ENCODE peak calls at places on chromosome 3, in four cellular contexts. G is activated CD8-positive, alpha-beta memory T cell treated with anti-CD3 and anti-CD28 coated beads, Interleukin-2, amount 50 U/mL, for 48 hours; B is HepG2; S is GM19239. J is an unnamed sample.

GRCh38 chr3:178982138-178982537 is 89.5 kb downstream of the ZMAT3 start:
- DNase-seq in G (no peak), B (no peak), S (no peak), J (no peak)

GRCh38 chr3:188390775-188391443 is 237.0 kb downstream of the LPP start:
- DNase-seq in G (no peak), B (peak; percentile 10), S (no peak), J (no peak)

GRCh38 chr3:65597952-65598413 is 440.7 kb downstream of the MAGI1 start:
- DNase-seq in G (no peak), B (no peak), S (no peak), J (no peak)

GRCh38 chr3:69282191-69282590 is 103.7 kb downstream of the FRMD4B start:
- DNase-seq in G (peak; percentile 69), B (no peak), S (no peak), J (no peak)

GRCh38 chr3:125032100-125032643 is 23.6 kb downstream of the HEG1 start:
- DNase-seq in G (no peak), B (peak; percentile 70), S (peak; percentile 19), J (no peak)

GRCh38 chr3:106552401-106553043 is 683.7 kb upstream of the CBLB start:
- DNase-seq in G (no peak), B (no peak), S (no peak), J (no peak)

GRCh38 chr3:183745300-183746098 is 47.9 kb downstream of the YEATS2 start:
- DNase-seq in G (no peak), B (peak; percentile 55), S (no peak), J (no peak)

GRCh38 chr3:178778579-178778978 is 242.3 kb downstream of the KCNMB2 start:
- DNase-seq in G (no peak), B (no peak), S (no peak), J (no peak)

GRCh38 chr3:144482876-144483275 is 511.3 kb downstream of the DIPK2A start:
- DNase-seq in G (no peak), B (no peak), S (no peak), J (no peak)

GRCh38 chr3:46901591-46902187 is 24.2 kb downstream of the PTH1R start:
- DNase-seq in G (no peak), B (no peak), S (no peak), J (no peak)

GRCh38 chr3:77038928-77039605 is 832 bp upstream of the ROBO2 start:
- DNase-seq in G (no peak), B (no peak), S (no peak), J (no peak)

GRCh38 chr3:66499881-66500574 is 794 bp downstream of the LRIG1 start:
- DNase-seq in G (peak; percentile 76), B (no peak), S (no peak), J (no peak)

GRCh38 chr3:132016061-132017041 is 18.5 kb downstream of the CPNE4 start:
- DNase-seq in G (no peak), B (no peak), S (no peak), J (no peak)

GRCh38 chr3:106309274-106309673 is 440.5 kb upstream of the CBLB start:
- DNase-seq in G (no peak), B (no peak), S (no peak), J (no peak)

GRCh38 chr3:81728766-81729544 is 32.5 kb downstream of the GBE1 start:
- DNase-seq in G (no peak), B (no peak), S (no peak), J (no peak)

J was measured in GM18507.